ENCODE peak calls at places on chromosomes 6 and 20, in ten cellular contexts. O, Y, I, T, N, M, C, Z, U and F are unnamed samples.

GRCh38 chr20:40803381-40803780 is 114.3 kb upstream of the MAFB start:
- DNase-seq in Y (no peak), M (no peak), O (no peak), I (no peak), Z (no peak), U (no peak), N (no peak), C (no peak), T (no peak), F (no peak)

GRCh38 chr20:2139250-2139649 is 37.6 kb downstream of the STK35 start:
- DNase-seq in Y (no peak), O (no peak), I (no peak), C (no peak), U (no peak), M (no peak), N (no peak), T (no peak), Z (no peak), F (no peak)

GRCh38 chr20:39661833-39662232 is 699.7 kb downstream of the DHX35 start:
- DNase-seq in U (peak), Y (no peak), O (no peak), Z (peak), M (no peak), T (no peak), I (no peak), C (no peak), N (peak), F (no peak)

GRCh38 chr6:104700371-104701185 is 159.1 kb downstream of the HACE1 start:
- DNase-seq in M (no peak), I (no peak), C (no peak), T (no peak), Y (no peak), N (no peak), Z (no peak), U (no peak), O (no peak), F (no peak)

GRCh38 chr20:43968341-43968740 is 53.7 kb downstream of the TOX2 start:
- DNase-seq in Y (no peak), I (no peak), C (no peak), N (no peak), T (peak), M (no peak), U (no peak), O (no peak), Z (no peak), F (no peak)

GRCh38 chr6:166738361-166738760 is 111.3 kb upstream of the RPS6KA2 start:
- DNase-seq in N (no peak), Y (no peak), O (no peak), C (no peak), M (no peak), U (no peak), Z (no peak), T (no peak), I (no peak), F (no peak)

GRCh38 chr20:51768759-51769517 is 748 bp upstream of the ATP9A start:
- DNase-seq in C (no peak), T (no peak), U (no peak), I (no peak), Z (no peak), Y (no peak), N (no peak), O (no peak), M (no peak), F (no peak)

GRCh38 chr6:108492131-108492766 is 68.5 kb upstream of the FOXO3 start:
- DNase-seq in I (peak), M (no peak), N (peak), U (peak), Z (peak), O (no peak), C (peak), Y (peak), T (no peak), F (no peak)

GRCh38 chr20:21396921-21397340 is 395 bp downstream of the NKX2-4 start:
- DNase-seq in Z (no peak), Y (peak), O (no peak), U (no peak), T (no peak), C (no peak), I (no peak), M (no peak), N (no peak), F (no peak)

GRCh38 chr20:62918137-62918536 is 8.2 kb downstream of the DIDO1 start:
- DNase-seq in T (no peak), N (no peak), M (no peak), O (no peak), Y (no peak), I (peak), Z (no peak), C (peak), U (no peak), F (no peak)

GRCh38 chr20:44173116-44173515 is 13.9 kb downstream of the JPH2 start:
- DNase-seq in C (no peak), I (no peak), Z (no peak), N (no peak), O (no peak), Y (no peak), U (no peak), T (no peak), M (no peak), F (no peak)

GRCh38 chr6:111011360-111012142 is 29.7 kb downstream of the RPF2 start:
- DNase-seq in C (peak), Z (peak), N (peak), M (no peak), U (peak), T (no peak), Y (peak), I (peak), O (no peak), F (no peak)

GRCh38 chr6:28446818-28447511 is 3.7 kb upstream of the ZSCAN23 start:
- DNase-seq in M (peak), N (peak), Y (peak), O (no peak), I (no peak), Z (peak), C (no peak), U (peak), T (peak), F (no peak)

GRCh38 chr6:55826941-55827340 is 48.4 kb downstream of the BMP5 start:
- DNase-seq in Y (no peak), U (no peak), C (no peak), I (no peak), T (no peak), M (no peak), Z (no peak), O (no peak), N (no peak), F (no peak)

GRCh38 chr6:146419576-146419975 is 124.1 kb upstream of the RAB32 start:
- DNase-seq in Z (no peak), N (no peak), C (no peak), M (no peak), O (no peak), Y (no peak), I (no peak), U (no peak), T (no peak), F (no peak)

DNA sequence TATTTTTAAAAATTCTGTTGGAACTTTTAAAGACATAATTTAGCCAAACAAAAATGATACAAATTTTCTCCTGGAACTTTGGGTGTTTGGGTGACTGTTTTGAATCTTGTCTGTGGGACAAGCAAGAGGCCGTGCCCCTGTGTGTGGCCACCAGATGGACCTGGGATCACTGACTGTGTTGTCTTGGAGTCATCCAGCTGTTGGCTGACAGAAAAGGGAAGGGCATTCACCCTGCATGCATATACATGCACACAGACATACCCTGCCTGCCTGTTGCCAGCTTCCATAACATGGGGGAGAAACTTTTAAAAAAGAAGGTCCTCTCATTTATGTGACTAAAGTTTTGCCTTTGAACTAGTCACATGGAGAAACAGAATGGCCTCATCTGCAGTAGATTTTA is 72.7 kb downstream of the BLOC1S5 start:
- DNase-seq in N (no peak), M (no peak), Z (no peak), U (no peak), C (no peak), I (peak), O (no peak), T (no peak), Y (no peak), F (no peak)
- TF ChIP-seq CTCF in N (no peak), M (no peak), Z (no peak), U (no peak), C (no peak), I (no peak), O (no peak), T (no peak), Y (no peak), F (no peak)

GRCh38 chr20:23340524-23340923 is 10.1 kb upstream of the NXT1 start:
- DNase-seq in N (peak), I (peak), T (peak), Y (peak), O (no peak), Z (peak), U (peak), M (peak), C (peak), F (no peak)
- TF ChIP-seq CTCF in N (peak), I (peak), T (peak), Y (peak), O (peak), Z (peak), U (peak), M (peak), C (peak), F (peak)

GRCh38 chr20:53580376-53581111 is 13.1 kb downstream of the ZNF217 start:
- DNase-seq in Z (no peak), T (no peak), U (no peak), I (no peak), O (no peak), N (no peak), M (peak), C (no peak), Y (no peak), F (peak)
- TF ChIP-seq CTCF in Z (no peak), T (peak), U (peak), I (no peak), O (no peak), N (peak), M (peak), C (peak), Y (no peak), F (peak)

DNA sequence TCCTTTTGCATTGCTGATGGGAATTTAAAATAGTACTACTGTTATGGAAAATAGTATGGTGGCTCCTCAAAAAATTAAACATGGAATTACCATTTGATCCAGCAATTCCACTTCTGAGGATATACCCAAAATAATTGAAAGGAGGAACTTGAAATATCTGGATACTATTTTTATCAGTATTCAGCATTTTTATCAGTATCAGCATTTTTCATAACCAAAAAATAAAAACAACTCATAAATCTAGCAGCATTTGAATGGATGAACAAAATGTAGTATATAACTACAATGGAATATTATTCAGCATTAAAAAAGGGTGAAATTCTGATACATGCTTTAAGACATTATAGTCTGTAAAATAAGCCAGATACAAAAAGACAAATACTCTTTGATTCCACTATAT is 763.4 kb upstream of the MAN1A1 start:
- DNase-seq in M (no peak), I (no peak), C (no peak), N (no peak), Y (no peak), T (no peak), Z (no peak), O (no peak), U (no peak), F (no peak)
- TF ChIP-seq CTCF in M (no peak), I (no peak), C (no peak), N (no peak), Y (no peak), T (no peak), Z (no peak), O (no peak), U (no peak), F (no peak)

GRCh38 chr20:37576911-37577310 is 49.2 kb upstream of the BLCAP start:
- DNase-seq in Y (no peak), U (no peak), O (no peak), C (no peak), M (no peak), I (no peak), T (no peak), N (no peak), Z (no peak), F (no peak)
- TF ChIP-seq CTCF in Y (no peak), U (no peak), O (no peak), C (no peak), M (no peak), I (no peak), T (no peak), N (no peak), Z (no peak), F (no peak)

GRCh38 chr6:19613678-19614077 is 223.5 kb upstream of the ID4 start:
- DNase-seq in N (peak), O (no peak), U (no peak), Y (no peak), I (no peak), C (peak), Z (no peak), M (no peak), T (no peak), F (no peak)
- TF ChIP-seq CTCF in N (no peak), O (no peak), U (no peak), Y (no peak), I (no peak), C (peak), Z (no peak), M (no peak), T (no peak), F (no peak)

GRCh38 chr6:75207211-75207984 is 1.5 kb upstream of the COL12A1 start:
- DNase-seq in U (peak), I (no peak), Z (peak), T (no peak), Y (peak), N (peak), C (no peak), M (peak), O (peak), F (no peak)

GRCh38 chr6:75205776-75206334 is at the start of gene COL12A1:
- DNase-seq in I (no peak), T (peak), Z (peak), N (peak), Y (peak), U (peak), O (peak), M (peak), C (no peak), F (no peak)

GRCh38 chr6:75204222-75204958 is 1.5 kb downstream of the COL12A1 start:
- DNase-seq in M (peak), Z (peak), I (peak), U (peak), C (no peak), Y (peak), O (peak), N (peak), T (peak), F (no peak)

GRCh38 chr6:75204959-75205775 is 686 bp downstream of the COL12A1 start:
- DNase-seq in C (no peak), N (peak), U (peak), T (no peak), Z (peak), O (peak), M (peak), Y (peak), I (no peak), F (no peak)

GRCh38 chr6:75206338-75207210 is 721 bp upstream of the COL12A1 start:
- DNase-seq in N (peak), U (peak), T (no peak), Z (peak), Y (peak), M (no peak), O (peak), I (no peak), C (no peak), F (no peak)
- TF ChIP-seq CTCF in N (no peak), U (peak), T (no peak), Z (no peak), Y (no peak), M (no peak), O (no peak), I (no peak), C (no peak), F (no peak)